ENCODE peak calls at places on chromosomes 11 and 22, in four cellular contexts. One of them, this sample, is unnamed.
A peak's percentile ranks its signal among the peaks of the same experiment; 100 is the strongest.

GRCh38 chr22:40603088-40603605 is 33.4 kb downstream of the MRTFA start:
- DNase-seq in HTR-8/SVneo: no peak
- DNase-seq in ecto neural progenitor cell: no peak
- DNase-seq in HAP-1: peak; percentile 67
- DNase-seq in this sample: no peak

GRCh38 chr11:78420796-78421209 is 3.2 kb upstream of the GAB2 start:
- DNase-seq in HTR-8/SVneo: peak; percentile 46
- DNase-seq in ecto neural progenitor cell: no peak
- DNase-seq in HAP-1: no peak
- DNase-seq in this sample: no peak

GRCh38 chr11:68828957-68829356 is 12.8 kb downstream of the CPT1A start:
- DNase-seq in HTR-8/SVneo: no peak
- DNase-seq in ecto neural progenitor cell: no peak
- DNase-seq in HAP-1: no peak
- DNase-seq in this sample: no peak

GRCh38 chr11:46248270-46249102 is 29.0 kb upstream of the CREB3L1 start:
- DNase-seq in HTR-8/SVneo: peak; percentile 87
- DNase-seq in ecto neural progenitor cell: no peak
- DNase-seq in HAP-1: no peak
- DNase-seq in this sample: no peak

GRCh38 chr22:26436903-26437515 is 7.9 kb downstream of the ASPHD2 start:
- DNase-seq in HTR-8/SVneo: no peak
- DNase-seq in ecto neural progenitor cell: no peak
- DNase-seq in HAP-1: no peak
- DNase-seq in this sample: no peak

GRCh38 chr11:111733009-111733408 is 33.2 kb downstream of the PPP2R1B start:
- DNase-seq in HTR-8/SVneo: peak; percentile 53
- DNase-seq in ecto neural progenitor cell: no peak
- DNase-seq in HAP-1: no peak
- DNase-seq in this sample: no peak

GRCh38 chr11:62081378-62082291 is 42.2 kb upstream of the INCENP start:
- DNase-seq in HTR-8/SVneo: peak; percentile 69
- DNase-seq in ecto neural progenitor cell: peak; percentile 88
- DNase-seq in HAP-1: peak; percentile 33
- DNase-seq in this sample: peak; percentile 80

GRCh38 chr22:35892192-35892591 is 136.4 kb downstream of the RBFOX2 start:
- DNase-seq in HTR-8/SVneo: no peak
- DNase-seq in ecto neural progenitor cell: no peak
- DNase-seq in HAP-1: no peak
- DNase-seq in this sample: peak; percentile 39

GRCh38 chr22:38845368-38845740 is 1.5 kb upstream of the NPTXR start:
- DNase-seq in HTR-8/SVneo: no peak
- DNase-seq in ecto neural progenitor cell: no peak
- DNase-seq in HAP-1: no peak
- DNase-seq in this sample: no peak

GRCh38 chr11:12813371-12814225 is 139.4 kb downstream of the TEAD1 start:
- DNase-seq in HTR-8/SVneo: no peak
- DNase-seq in ecto neural progenitor cell: no peak
- DNase-seq in HAP-1: no peak
- DNase-seq in this sample: no peak

GRCh38 chr22:22178992-22179391 is 65.6 kb upstream of the VPREB1 start:
- DNase-seq in HTR-8/SVneo: no peak
- DNase-seq in ecto neural progenitor cell: no peak
- DNase-seq in HAP-1: no peak
- DNase-seq in this sample: no peak

GRCh38 chr11:71282581-71283351 is 30.4 kb upstream of the SHANK2 start:
- DNase-seq in HTR-8/SVneo: no peak
- DNase-seq in ecto neural progenitor cell: peak; percentile 48
- DNase-seq in HAP-1: no peak
- DNase-seq in this sample: no peak

GRCh38 chr22:50701076-50701419 is 28.4 kb downstream of the SHANK3 start:
- DNase-seq in HTR-8/SVneo: no peak
- DNase-seq in ecto neural progenitor cell: no peak
- DNase-seq in HAP-1: no peak
- DNase-seq in this sample: no peak

GRCh38 chr11:107722671-107723070 is 10.8 kb upstream of the SLN start:
- DNase-seq in HTR-8/SVneo: no peak
- DNase-seq in ecto neural progenitor cell: no peak
- DNase-seq in HAP-1: no peak
- DNase-seq in this sample: no peak

GRCh38 chr11:94647926-94648325 is 80.8 kb downstream of the PIWIL4 start:
- DNase-seq in HTR-8/SVneo: no peak
- DNase-seq in ecto neural progenitor cell: peak; percentile 28
- DNase-seq in HAP-1: no peak
- DNase-seq in this sample: no peak

GRCh38 chr11:34890812-34891211 is 25.4 kb downstream of the APIP start:
- DNase-seq in HTR-8/SVneo: peak; percentile 19
- DNase-seq in ecto neural progenitor cell: no peak
- DNase-seq in HAP-1: peak; percentile 55
- DNase-seq in this sample: peak; percentile 77

GRCh38 chr22:17952273-17952801 is 72.0 kb downstream of the MICAL3 start:
- DNase-seq in HTR-8/SVneo: no peak
- DNase-seq in ecto neural progenitor cell: no peak
- DNase-seq in HAP-1: no peak
- DNase-seq in this sample: no peak

GRCh38 chr11:11157201-11157600 is 195.8 kb downstream of the CSNK2A3 start:
- DNase-seq in HTR-8/SVneo: peak; percentile 41
- DNase-seq in ecto neural progenitor cell: no peak
- DNase-seq in HAP-1: no peak
- DNase-seq in this sample: no peak

GRCh38 chr11:113444469-113445122 is 30.6 kb downstream of the DRD2 start:
- DNase-seq in HTR-8/SVneo: no peak
- DNase-seq in ecto neural progenitor cell: no peak
- DNase-seq in HAP-1: no peak
- DNase-seq in this sample: no peak

GRCh38 chr11:119780264-119780953 is 51.4 kb upstream of the NECTIN1 start:
- DNase-seq in HTR-8/SVneo: no peak
- DNase-seq in ecto neural progenitor cell: no peak
- DNase-seq in HAP-1: no peak
- DNase-seq in this sample: no peak

GRCh38 chr11:64854534-64855502 is 10.4 kb upstream of the CDC42BPG start:
- DNase-seq in HTR-8/SVneo: peak; percentile 91
- DNase-seq in ecto neural progenitor cell: no peak
- DNase-seq in HAP-1: no peak
- DNase-seq in this sample: no peak

GRCh38 chr11:68066742-68067141 is 27.9 kb downstream of the TCIRG1 start:
- DNase-seq in HTR-8/SVneo: no peak
- DNase-seq in ecto neural progenitor cell: no peak
- DNase-seq in HAP-1: no peak
- DNase-seq in this sample: no peak